ENCODE peak calls at places on chromosomes 6 and 20, in ten cellular contexts. R, K, H, F, U, A, G, V, W and L are unnamed samples.

GRCh38 chr6:43743682-43744381 is 26.2 kb upstream of the VEGFA start:
- DNase-seq in R (no peak), K (peak; percentile 56), H (no peak), F (no peak), U (peak; percentile 38), A (no peak), G (no peak), V (no peak), W (no peak), L (peak; percentile 31)

GRCh38 chr6:93423542-93423941 is 4.2 kb upstream of the EPHA7 start:
- DNase-seq in R (peak; percentile 65), K (peak; percentile 70), H (peak; percentile 17), F (no peak), U (no peak), A (no peak), G (no peak), V (no peak), W (no peak), L (no peak)

GRCh38 chr6:52176550-52176949 is 9.6 kb upstream of the IL17A start:
- DNase-seq in R (no peak), K (no peak), H (no peak), F (no peak), U (no peak), A (no peak), G (no peak), V (no peak), W (no peak), L (no peak)

GRCh38 chr20:25750765-25751696 is 54.4 kb upstream of the ZNF337 start:
- DNase-seq in R (peak; percentile 70), K (peak; percentile 79), H (peak; percentile 78), F (no peak), U (peak; percentile 77), A (peak; percentile 79), G (peak; percentile 74), V (peak; percentile 22), W (peak; percentile 73), L (peak; percentile 76)

GRCh38 chr6:10520468-10520867 is 683 bp upstream of the GCNT2 start:
- DNase-seq in R (no peak), K (no peak), H (peak; percentile 28), F (no peak), U (no peak), A (no peak), G (no peak), V (no peak), W (no peak), L (no peak)

GRCh38 chr6:151043944-151044343 is 178.4 kb downstream of the MTHFD1L start:
- DNase-seq in R (no peak), K (no peak), H (no peak), F (no peak), U (no peak), A (no peak), G (no peak), V (no peak), W (no peak), L (no peak)

GRCh38 chr6:111722220-111722731 is 116.6 kb upstream of the TRAF3IP2 start:
- DNase-seq in R (peak; percentile 79), K (no peak), H (peak; percentile 84), F (no peak), U (no peak), A (no peak), G (no peak), V (peak; percentile 85), W (no peak), L (no peak)

GRCh38 chr6:123001540-123001939 is 5.5 kb downstream of the CLVS2 start:
- DNase-seq in R (no peak), K (no peak), H (no peak), F (no peak), U (no peak), A (no peak), G (no peak), V (no peak), W (no peak), L (no peak)

GRCh38 chr6:54810182-54810581 is 36.4 kb upstream of the FAM83B start:
- DNase-seq in R (peak; percentile 26), K (no peak), H (no peak), F (no peak), U (no peak), A (no peak), G (no peak), V (no peak), W (no peak), L (no peak)

GRCh38 chr6:127539292-127539691 is 20.2 kb upstream of the MTCL3 start:
- DNase-seq in R (peak; percentile 65), K (no peak), H (peak; percentile 35), F (no peak), U (no peak), A (no peak), G (no peak), V (peak; percentile 39), W (no peak), L (no peak)

GRCh38 chr6:44696686-44697085 is 309.2 kb downstream of the CDC5L start:
- DNase-seq in R (no peak), K (no peak), H (peak; percentile 80), F (no peak), U (no peak), A (no peak), G (no peak), V (peak; percentile 95), W (no peak), L (no peak)

DNA sequence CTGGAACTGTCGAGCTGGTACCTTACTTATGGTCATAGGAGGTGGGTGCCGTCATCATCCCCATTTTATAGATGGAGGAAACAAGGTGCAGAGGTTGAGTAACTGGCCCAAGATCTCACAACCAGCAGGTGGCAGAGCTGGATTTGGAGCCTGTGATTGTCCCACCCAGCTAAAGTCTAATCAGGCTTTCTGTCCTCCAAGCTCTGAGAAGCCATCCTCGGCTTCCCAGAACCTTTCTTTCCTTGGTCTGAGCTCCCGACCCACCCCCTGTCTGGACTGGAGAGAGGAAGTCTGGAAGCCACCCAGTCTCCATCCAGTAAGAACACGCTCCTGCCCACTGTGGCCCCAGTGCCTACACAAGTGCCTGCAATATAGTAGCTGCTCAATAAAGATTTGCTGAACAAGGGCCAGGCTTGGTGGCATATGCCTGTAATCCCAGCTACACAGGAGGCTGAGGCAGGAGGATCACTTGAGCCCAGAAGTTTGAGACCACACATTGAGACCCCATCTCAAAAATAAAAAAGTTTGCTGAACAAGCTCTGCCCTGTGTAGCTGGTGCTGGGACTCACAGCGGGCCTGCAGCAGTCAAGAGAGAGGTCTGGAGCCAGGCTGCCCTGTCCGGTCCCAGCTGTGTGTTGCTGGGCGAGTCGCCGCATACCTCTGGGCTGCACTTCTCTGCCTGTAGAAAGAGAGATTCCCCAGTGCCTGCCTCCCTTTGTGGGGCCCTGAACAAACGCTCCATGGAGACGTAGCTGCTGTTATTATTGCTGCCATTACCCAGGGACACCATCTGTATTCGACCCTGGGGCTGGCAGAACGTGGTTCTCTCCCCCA is 32.5 kb upstream of the DLGAP4 start:
- DNase-seq in R (peak; percentile 45), K (peak; percentile 34), H (peak; percentile 52), F (no peak), U (no peak), A (no peak), G (no peak), V (peak; percentile 13), W (peak; percentile 41), L (no peak)
- TF ChIP-seq CTCF in R (peak; percentile 67), K (no peak), H (peak; percentile 22), F (no peak), U (peak; percentile 13), A (peak; percentile 46), G (no peak), V (peak; percentile 49), W (peak; percentile 35), L (peak; percentile 7)

DNA sequence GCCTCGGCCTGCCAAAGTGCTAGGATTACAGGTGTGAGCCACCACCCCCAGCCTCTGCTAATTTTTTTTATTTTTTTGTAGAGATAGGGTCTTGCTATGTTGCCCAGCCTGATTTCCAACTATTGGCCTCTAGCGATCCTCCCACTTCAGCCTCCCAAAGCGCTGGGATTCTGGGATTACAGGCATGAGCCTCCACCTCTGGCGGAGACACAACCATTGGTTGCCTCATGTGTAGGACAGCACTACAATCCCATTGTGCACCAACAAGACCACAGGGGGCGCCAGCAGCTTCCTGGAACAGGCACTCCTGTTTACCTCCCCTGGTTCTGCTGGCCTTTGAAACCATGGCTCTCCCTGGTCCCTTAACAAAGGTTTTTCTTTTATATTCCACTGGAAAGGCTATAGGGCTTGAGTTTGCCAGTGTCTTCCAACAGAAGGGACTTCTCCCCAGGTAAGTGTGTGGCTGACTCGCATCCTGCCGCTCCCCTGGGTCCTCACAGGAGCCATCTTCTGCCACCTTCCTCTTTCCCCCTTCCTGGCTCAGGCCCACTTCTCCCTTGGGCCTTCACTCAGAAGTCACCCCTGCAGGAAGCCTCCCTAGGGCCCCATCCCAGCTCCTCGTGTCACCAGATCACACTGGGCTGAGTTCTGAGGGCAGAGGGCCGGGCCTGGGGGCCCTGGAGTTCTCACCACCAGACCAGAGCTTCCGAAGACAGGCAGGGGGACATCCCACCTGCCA is 39.2 kb upstream of the TLDC2 start:
- DNase-seq in R (peak; percentile 76), K (peak; percentile 67), H (peak; percentile 73), F (no peak), U (peak; percentile 79), A (peak; percentile 75), G (peak; percentile 83), V (peak; percentile 34), W (no peak), L (no peak)
- TF ChIP-seq CTCF in R (peak; percentile 68), K (no peak), H (peak; percentile 43), F (peak; percentile 11), U (peak; percentile 36), A (peak; percentile 84), G (peak; percentile 14), V (peak; percentile 42), W (no peak), L (peak; percentile 37)

DNA sequence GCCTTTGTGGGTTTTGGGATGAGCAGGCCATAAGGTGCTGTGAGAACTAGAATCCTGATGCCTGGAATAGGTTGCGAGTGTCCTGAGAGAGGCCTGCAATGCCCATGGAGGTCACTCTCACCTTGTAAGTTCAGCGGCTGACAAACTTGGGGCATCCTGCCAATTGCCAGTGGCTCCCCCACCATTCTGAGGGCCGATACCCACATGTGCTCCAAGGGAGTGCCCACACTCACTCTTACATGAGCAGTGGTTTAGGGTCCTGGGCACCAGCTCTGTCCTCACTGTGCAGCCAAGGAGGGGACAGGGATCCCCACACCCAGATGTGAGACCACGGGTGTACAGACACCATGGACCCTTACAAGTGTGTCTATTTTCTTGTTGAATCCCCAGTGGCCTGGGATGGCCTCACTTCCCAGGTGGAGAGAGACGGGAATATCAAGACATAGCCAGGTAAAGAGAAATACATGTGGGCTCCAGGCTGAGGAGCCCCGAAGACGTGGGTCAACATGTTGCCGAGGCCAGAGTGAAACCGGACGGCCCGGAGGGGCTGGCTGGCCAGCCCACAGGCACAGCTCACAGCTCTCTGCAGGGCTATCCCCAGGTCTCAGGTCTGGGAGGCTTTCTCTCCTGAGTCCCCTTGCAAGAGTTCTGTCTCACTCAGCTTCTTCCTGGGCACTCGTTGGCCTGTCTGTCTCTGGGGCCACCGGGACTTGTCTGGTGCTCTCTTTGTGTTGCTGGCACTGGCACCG is 2.0 kb upstream of the CST9 start:
- DNase-seq in R (no peak), K (no peak), H (no peak), F (no peak), U (no peak), A (no peak), G (no peak), V (no peak), W (no peak), L (no peak)
- TF ChIP-seq CTCF in R (no peak), K (no peak), H (no peak), F (no peak), U (no peak), A (no peak), G (no peak), V (no peak), W (no peak), L (no peak)

DNA sequence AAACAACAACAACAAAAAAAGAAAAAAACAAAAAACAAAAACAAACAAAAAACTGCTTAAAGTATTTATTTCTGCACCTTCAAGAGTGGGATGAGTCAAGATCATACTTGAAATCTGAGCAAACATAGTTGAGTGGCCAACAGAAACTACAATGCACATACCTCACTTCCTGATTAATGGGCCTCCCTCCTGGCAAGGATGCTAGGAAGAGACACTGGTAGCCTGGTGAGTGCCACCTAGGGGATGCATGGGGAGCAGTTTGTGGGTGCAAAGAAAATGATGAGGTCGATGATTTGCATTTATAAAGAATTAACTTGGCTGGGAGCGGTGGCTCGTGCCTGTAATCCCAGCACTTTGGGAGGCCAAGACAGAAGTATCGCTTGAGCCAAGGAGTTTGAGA is 808.1 kb downstream of the MAFB start:
- DNase-seq in R (peak; percentile 47), K (no peak), H (peak; percentile 26), F (no peak), U (no peak), A (no peak), G (no peak), V (peak; percentile 41), W (peak; percentile 54), L (no peak)
- TF ChIP-seq CTCF in R (peak; percentile 45), K (no peak), H (peak; percentile 7), F (no peak), U (peak; percentile 12), A (no peak), G (no peak), V (peak; percentile 16), W (no peak), L (peak; percentile 23)